ENCODE peak calls at places on chromosomes 13 and 19, in eight cellular contexts. One of them, this sample, is unnamed.

GRCh38 chr19:10137751-10138682 is 18.3 kb upstream of the EIF3G start:
- DNase-seq in left ventricle myocardium superior: no peak
- DNase-seq in Caco-2: no peak
- DNase-seq in T-helper 17 cell: no peak
- DNase-seq in AG09309: no peak
- DNase-seq in BE2C: no peak
- DNase-seq in EL: no peak
- DNase-seq in CD8-positive, alpha-beta T cell: no peak
- DNase-seq in this sample: no peak

GRCh38 chr19:1206733-1207301 is 1.2 kb downstream of the STK11 start:
- DNase-seq in T-helper 17 cell: no peak
- DNase-seq in CD8-positive, alpha-beta T cell: no peak
- DNase-seq in BE2C: no peak
- DNase-seq in AG09309: no peak
- DNase-seq in left ventricle myocardium superior: no peak
- DNase-seq in Caco-2: no peak
- DNase-seq in EL: no peak
- DNase-seq in this sample: no peak

GRCh38 chr19:32227561-32228165 is 117.7 kb upstream of the ZNF507 start:
- DNase-seq in CD8-positive, alpha-beta T cell: no peak
- DNase-seq in T-helper 17 cell: no peak
- DNase-seq in left ventricle myocardium superior: no peak
- DNase-seq in Caco-2: no peak
- DNase-seq in AG09309: no peak
- DNase-seq in BE2C: no peak
- DNase-seq in EL: no peak
- DNase-seq in this sample: no peak

GRCh38 chr19:18364826-18365528 is 21.0 kb upstream of the GDF15 start:
- DNase-seq in Caco-2: peak
- DNase-seq in CD8-positive, alpha-beta T cell: no peak
- DNase-seq in BE2C: peak
- DNase-seq in T-helper 17 cell: no peak
- DNase-seq in EL: peak
- DNase-seq in AG09309: peak
- DNase-seq in left ventricle myocardium superior: peak
- DNase-seq in this sample: no peak

GRCh38 chr13:66888698-66889097 is 341.4 kb downstream of the PCDH9 start:
- DNase-seq in T-helper 17 cell: no peak
- DNase-seq in BE2C: no peak
- DNase-seq in EL: no peak
- DNase-seq in CD8-positive, alpha-beta T cell: no peak
- DNase-seq in AG09309: no peak
- DNase-seq in left ventricle myocardium superior: no peak
- DNase-seq in Caco-2: no peak
- DNase-seq in this sample: no peak

GRCh38 chr19:3270908-3271307 is 46.4 kb downstream of the CELF5 start:
- DNase-seq in T-helper 17 cell: no peak
- DNase-seq in CD8-positive, alpha-beta T cell: no peak
- DNase-seq in Caco-2: peak
- DNase-seq in left ventricle myocardium superior: no peak
- DNase-seq in AG09309: no peak
- DNase-seq in BE2C: peak
- DNase-seq in EL: peak
- DNase-seq in this sample: peak

GRCh38 chr13:28728642-28729041 is 9.9 kb upstream of the SLC46A3 start:
- DNase-seq in CD8-positive, alpha-beta T cell: no peak
- DNase-seq in Caco-2: no peak
- DNase-seq in EL: no peak
- DNase-seq in AG09309: no peak
- DNase-seq in T-helper 17 cell: no peak
- DNase-seq in left ventricle myocardium superior: no peak
- DNase-seq in BE2C: no peak
- DNase-seq in this sample: no peak

GRCh38 chr13:74715718-74716117 is 581.5 kb upstream of the KLF12 start:
- DNase-seq in AG09309: peak
- DNase-seq in CD8-positive, alpha-beta T cell: no peak
- DNase-seq in BE2C: no peak
- DNase-seq in EL: peak
- DNase-seq in left ventricle myocardium superior: no peak
- DNase-seq in Caco-2: no peak
- DNase-seq in T-helper 17 cell: no peak
- DNase-seq in this sample: no peak

GRCh38 chr19:48695743-48696352 is at the start of gene FUT2:
- DNase-seq in Caco-2: peak
- DNase-seq in EL: no peak
- DNase-seq in CD8-positive, alpha-beta T cell: no peak
- DNase-seq in T-helper 17 cell: no peak
- DNase-seq in left ventricle myocardium superior: no peak
- DNase-seq in AG09309: no peak
- DNase-seq in BE2C: no peak
- DNase-seq in this sample: no peak

GRCh38 chr13:31982540-31982939 is 49.0 kb upstream of the FRY start:
- DNase-seq in Caco-2: no peak
- DNase-seq in BE2C: peak
- DNase-seq in EL: peak
- DNase-seq in T-helper 17 cell: no peak
- DNase-seq in AG09309: peak
- DNase-seq in CD8-positive, alpha-beta T cell: no peak
- DNase-seq in left ventricle myocardium superior: peak
- DNase-seq in this sample: no peak

GRCh38 chr19:18590273-18591272 is 2.0 kb downstream of the REX1BD start:
- DNase-seq in left ventricle myocardium superior: peak
- DNase-seq in T-helper 17 cell: no peak
- DNase-seq in CD8-positive, alpha-beta T cell: no peak
- DNase-seq in BE2C: peak
- DNase-seq in EL: peak
- DNase-seq in Caco-2: peak
- DNase-seq in AG09309: no peak
- DNase-seq in this sample: no peak

GRCh38 chr13:51913421-51914136 is 51.8 kb downstream of the CCDC70 start:
- DNase-seq in left ventricle myocardium superior: no peak
- DNase-seq in AG09309: no peak
- DNase-seq in EL: no peak
- DNase-seq in Caco-2: peak
- DNase-seq in T-helper 17 cell: no peak
- DNase-seq in BE2C: peak
- DNase-seq in CD8-positive, alpha-beta T cell: no peak
- DNase-seq in this sample: no peak

GRCh38 chr19:47444388-47444821 is 25.1 kb upstream of the MEIS3 start:
- DNase-seq in BE2C: peak
- DNase-seq in left ventricle myocardium superior: no peak
- DNase-seq in Caco-2: no peak
- DNase-seq in EL: no peak
- DNase-seq in T-helper 17 cell: no peak
- DNase-seq in CD8-positive, alpha-beta T cell: no peak
- DNase-seq in AG09309: no peak
- DNase-seq in this sample: no peak

GRCh38 chr19:6610934-6611370 is 20.0 kb upstream of the CD70 start:
- DNase-seq in left ventricle myocardium superior: no peak
- DNase-seq in Caco-2: no peak
- DNase-seq in T-helper 17 cell: no peak
- DNase-seq in BE2C: no peak
- DNase-seq in EL: peak
- DNase-seq in AG09309: peak
- DNase-seq in CD8-positive, alpha-beta T cell: no peak
- DNase-seq in this sample: no peak

GRCh38 chr13:91722267-91722884 is 324.0 kb downstream of the GPC5 start:
- DNase-seq in left ventricle myocardium superior: no peak
- DNase-seq in AG09309: no peak
- DNase-seq in Caco-2: no peak
- DNase-seq in T-helper 17 cell: no peak
- DNase-seq in BE2C: peak
- DNase-seq in CD8-positive, alpha-beta T cell: no peak
- DNase-seq in EL: no peak
- DNase-seq in this sample: peak

GRCh38 chr13:75101997-75102720 is 379.8 kb downstream of the TBC1D4 start:
- DNase-seq in EL: peak
- DNase-seq in Caco-2: no peak
- DNase-seq in BE2C: peak
- DNase-seq in left ventricle myocardium superior: no peak
- DNase-seq in AG09309: no peak
- DNase-seq in CD8-positive, alpha-beta T cell: no peak
- DNase-seq in T-helper 17 cell: no peak
- DNase-seq in this sample: no peak

GRCh38 chr13:59345316-59345715 is 818.4 kb downstream of the DIAPH3 start:
- DNase-seq in T-helper 17 cell: no peak
- DNase-seq in AG09309: no peak
- DNase-seq in Caco-2: no peak
- DNase-seq in BE2C: peak
- DNase-seq in left ventricle myocardium superior: peak
- DNase-seq in EL: no peak
- DNase-seq in CD8-positive, alpha-beta T cell: no peak
- DNase-seq in this sample: no peak

This sample was measured in D341Med.